ENCODE peak calls at places on chromosomes 2 and 18, in ten cellular contexts. One of them, this sample, is unnamed.
A peak's percentile ranks its signal among the peaks of the same experiment; 100 is the strongest.

GRCh38 chr2:231761735-231762134 is 19.3 kb downstream of the PDE6D start:
- DNase-seq in stimulated activated CD8-positive, alpha-beta memory T cell treated with anti-CD3 and anti-CD28 coated beads, Interleukin-15, amount 100 ng/mL, for 48 hours: no peak
- DNase-seq in transverse colon: no peak
- DNase-seq in type B pancreatic cell: no peak
- DNase-seq in sciatic nerve: no peak
- DNase-seq in central memory CD4-positive, alpha-beta T cell: no peak
- DNase-seq in stimulated activated CD4-positive, alpha-beta T cell treated with anti-CD3 and anti-CD28 coated beads, Interleukin-2, amount 100 ng/mL, for 4 hours: no peak
- DNase-seq in NCI-H146: no peak
- DNase-seq in coronary artery: no peak
- DNase-seq in iris pigment epithelial cell: no peak
- DNase-seq in this sample: no peak

GRCh38 chr2:240156026-240156390 is 15.6 kb upstream of the OTOS start:
- DNase-seq in stimulated activated CD8-positive, alpha-beta memory T cell treated with anti-CD3 and anti-CD28 coated beads, Interleukin-15, amount 100 ng/mL, for 48 hours: no peak
- DNase-seq in transverse colon: no peak
- DNase-seq in type B pancreatic cell: no peak
- DNase-seq in sciatic nerve: no peak
- DNase-seq in central memory CD4-positive, alpha-beta T cell: no peak
- DNase-seq in stimulated activated CD4-positive, alpha-beta T cell treated with anti-CD3 and anti-CD28 coated beads, Interleukin-2, amount 100 ng/mL, for 4 hours: no peak
- DNase-seq in NCI-H146: no peak
- DNase-seq in coronary artery: no peak
- DNase-seq in iris pigment epithelial cell: no peak
- DNase-seq in this sample: no peak

GRCh38 chr18:9743200-9744016 is 35.3 kb downstream of the RAB31 start:
- DNase-seq in stimulated activated CD8-positive, alpha-beta memory T cell treated with anti-CD3 and anti-CD28 coated beads, Interleukin-15, amount 100 ng/mL, for 48 hours: no peak
- DNase-seq in transverse colon: no peak
- DNase-seq in type B pancreatic cell: no peak
- DNase-seq in sciatic nerve: no peak
- DNase-seq in central memory CD4-positive, alpha-beta T cell: no peak
- DNase-seq in stimulated activated CD4-positive, alpha-beta T cell treated with anti-CD3 and anti-CD28 coated beads, Interleukin-2, amount 100 ng/mL, for 4 hours: no peak
- DNase-seq in NCI-H146: peak; percentile 18
- DNase-seq in coronary artery: no peak
- DNase-seq in iris pigment epithelial cell: peak; percentile 97
- DNase-seq in this sample: peak; percentile 5

GRCh38 chr18:65093341-65093740 is 657.5 kb upstream of the CDH7 start:
- DNase-seq in stimulated activated CD8-positive, alpha-beta memory T cell treated with anti-CD3 and anti-CD28 coated beads, Interleukin-15, amount 100 ng/mL, for 48 hours: no peak
- DNase-seq in transverse colon: no peak
- DNase-seq in type B pancreatic cell: no peak
- DNase-seq in sciatic nerve: no peak
- DNase-seq in central memory CD4-positive, alpha-beta T cell: no peak
- DNase-seq in stimulated activated CD4-positive, alpha-beta T cell treated with anti-CD3 and anti-CD28 coated beads, Interleukin-2, amount 100 ng/mL, for 4 hours: no peak
- DNase-seq in NCI-H146: peak; percentile 25
- DNase-seq in coronary artery: no peak
- DNase-seq in iris pigment epithelial cell: no peak
- DNase-seq in this sample: no peak

GRCh38 chr2:222862068-222862914 is 1.5 kb downstream of the ACSL3 start:
- DNase-seq in stimulated activated CD8-positive, alpha-beta memory T cell treated with anti-CD3 and anti-CD28 coated beads, Interleukin-15, amount 100 ng/mL, for 48 hours: no peak
- DNase-seq in transverse colon: peak; percentile 12
- DNase-seq in type B pancreatic cell: no peak
- DNase-seq in sciatic nerve: no peak
- DNase-seq in central memory CD4-positive, alpha-beta T cell: no peak
- DNase-seq in stimulated activated CD4-positive, alpha-beta T cell treated with anti-CD3 and anti-CD28 coated beads, Interleukin-2, amount 100 ng/mL, for 4 hours: no peak
- DNase-seq in NCI-H146: peak; percentile 18
- DNase-seq in coronary artery: no peak
- DNase-seq in iris pigment epithelial cell: peak; percentile 56
- DNase-seq in this sample: no peak

GRCh38 chr2:148965596-148966431 is 72.7 kb upstream of the LYPD6B start:
- DNase-seq in stimulated activated CD8-positive, alpha-beta memory T cell treated with anti-CD3 and anti-CD28 coated beads, Interleukin-15, amount 100 ng/mL, for 48 hours: no peak
- DNase-seq in transverse colon: no peak
- DNase-seq in type B pancreatic cell: no peak
- DNase-seq in sciatic nerve: no peak
- DNase-seq in central memory CD4-positive, alpha-beta T cell: no peak
- DNase-seq in stimulated activated CD4-positive, alpha-beta T cell treated with anti-CD3 and anti-CD28 coated beads, Interleukin-2, amount 100 ng/mL, for 4 hours: no peak
- DNase-seq in NCI-H146: no peak
- DNase-seq in coronary artery: no peak
- DNase-seq in iris pigment epithelial cell: no peak
- DNase-seq in this sample: no peak

GRCh38 chr2:50097118-50097517 is 934.8 kb downstream of the NRXN1 start:
- DNase-seq in stimulated activated CD8-positive, alpha-beta memory T cell treated with anti-CD3 and anti-CD28 coated beads, Interleukin-15, amount 100 ng/mL, for 48 hours: no peak
- DNase-seq in transverse colon: no peak
- DNase-seq in type B pancreatic cell: no peak
- DNase-seq in sciatic nerve: no peak
- DNase-seq in central memory CD4-positive, alpha-beta T cell: no peak
- DNase-seq in stimulated activated CD4-positive, alpha-beta T cell treated with anti-CD3 and anti-CD28 coated beads, Interleukin-2, amount 100 ng/mL, for 4 hours: no peak
- DNase-seq in NCI-H146: no peak
- DNase-seq in coronary artery: no peak
- DNase-seq in iris pigment epithelial cell: no peak
- DNase-seq in this sample: no peak

GRCh38 chr2:567865-568638 is 109.2 kb downstream of the TMEM18 start:
- DNase-seq in stimulated activated CD8-positive, alpha-beta memory T cell treated with anti-CD3 and anti-CD28 coated beads, Interleukin-15, amount 100 ng/mL, for 48 hours: no peak
- DNase-seq in transverse colon: no peak
- DNase-seq in type B pancreatic cell: no peak
- DNase-seq in sciatic nerve: no peak
- DNase-seq in central memory CD4-positive, alpha-beta T cell: no peak
- DNase-seq in stimulated activated CD4-positive, alpha-beta T cell treated with anti-CD3 and anti-CD28 coated beads, Interleukin-2, amount 100 ng/mL, for 4 hours: no peak
- DNase-seq in NCI-H146: no peak
- DNase-seq in coronary artery: no peak
- DNase-seq in iris pigment epithelial cell: peak; percentile 68
- DNase-seq in this sample: no peak

GRCh38 chr2:183224933-183225332 is 100.7 kb downstream of the NUP35 start:
- DNase-seq in stimulated activated CD8-positive, alpha-beta memory T cell treated with anti-CD3 and anti-CD28 coated beads, Interleukin-15, amount 100 ng/mL, for 48 hours: no peak
- DNase-seq in transverse colon: no peak
- DNase-seq in type B pancreatic cell: no peak
- DNase-seq in sciatic nerve: no peak
- DNase-seq in central memory CD4-positive, alpha-beta T cell: no peak
- DNase-seq in stimulated activated CD4-positive, alpha-beta T cell treated with anti-CD3 and anti-CD28 coated beads, Interleukin-2, amount 100 ng/mL, for 4 hours: no peak
- DNase-seq in NCI-H146: no peak
- DNase-seq in coronary artery: no peak
- DNase-seq in iris pigment epithelial cell: peak; percentile 35
- DNase-seq in this sample: no peak

GRCh38 chr2:62347563-62348270 is 151.8 kb downstream of the B3GNT2 start:
- DNase-seq in stimulated activated CD8-positive, alpha-beta memory T cell treated with anti-CD3 and anti-CD28 coated beads, Interleukin-15, amount 100 ng/mL, for 48 hours: no peak
- DNase-seq in transverse colon: no peak
- DNase-seq in type B pancreatic cell: no peak
- DNase-seq in sciatic nerve: no peak
- DNase-seq in central memory CD4-positive, alpha-beta T cell: no peak
- DNase-seq in stimulated activated CD4-positive, alpha-beta T cell treated with anti-CD3 and anti-CD28 coated beads, Interleukin-2, amount 100 ng/mL, for 4 hours: no peak
- DNase-seq in NCI-H146: no peak
- DNase-seq in coronary artery: no peak
- DNase-seq in iris pigment epithelial cell: no peak
- DNase-seq in this sample: no peak

GRCh38 chr2:188773075-188773474 is 201.1 kb upstream of the COL3A1 start:
- DNase-seq in stimulated activated CD8-positive, alpha-beta memory T cell treated with anti-CD3 and anti-CD28 coated beads, Interleukin-15, amount 100 ng/mL, for 48 hours: no peak
- DNase-seq in transverse colon: no peak
- DNase-seq in type B pancreatic cell: no peak
- DNase-seq in sciatic nerve: no peak
- DNase-seq in central memory CD4-positive, alpha-beta T cell: no peak
- DNase-seq in stimulated activated CD4-positive, alpha-beta T cell treated with anti-CD3 and anti-CD28 coated beads, Interleukin-2, amount 100 ng/mL, for 4 hours: no peak
- DNase-seq in NCI-H146: peak; percentile 87
- DNase-seq in coronary artery: no peak
- DNase-seq in iris pigment epithelial cell: peak; percentile 85
- DNase-seq in this sample: no peak

GRCh38 chr2:85785871-85786270 is 32.1 kb downstream of the ATOH8 start:
- DNase-seq in stimulated activated CD8-positive, alpha-beta memory T cell treated with anti-CD3 and anti-CD28 coated beads, Interleukin-15, amount 100 ng/mL, for 48 hours: no peak
- DNase-seq in transverse colon: no peak
- DNase-seq in type B pancreatic cell: no peak
- DNase-seq in sciatic nerve: peak; percentile 54
- DNase-seq in central memory CD4-positive, alpha-beta T cell: no peak
- DNase-seq in stimulated activated CD4-positive, alpha-beta T cell treated with anti-CD3 and anti-CD28 coated beads, Interleukin-2, amount 100 ng/mL, for 4 hours: no peak
- DNase-seq in NCI-H146: no peak
- DNase-seq in coronary artery: no peak
- DNase-seq in iris pigment epithelial cell: no peak
- DNase-seq in this sample: no peak

GRCh38 chr2:107607054-107607453 is 219.6 kb upstream of the RGPD4 start:
- DNase-seq in stimulated activated CD8-positive, alpha-beta memory T cell treated with anti-CD3 and anti-CD28 coated beads, Interleukin-15, amount 100 ng/mL, for 48 hours: no peak
- DNase-seq in transverse colon: no peak
- DNase-seq in type B pancreatic cell: no peak
- DNase-seq in sciatic nerve: no peak
- DNase-seq in central memory CD4-positive, alpha-beta T cell: no peak
- DNase-seq in stimulated activated CD4-positive, alpha-beta T cell treated with anti-CD3 and anti-CD28 coated beads, Interleukin-2, amount 100 ng/mL, for 4 hours: no peak
- DNase-seq in NCI-H146: no peak
- DNase-seq in coronary artery: no peak
- DNase-seq in iris pigment epithelial cell: no peak
- DNase-seq in this sample: no peak

GRCh38 chr2:191228861-191229260 is 16.3 kb upstream of the MYO1B start:
- DNase-seq in stimulated activated CD8-positive, alpha-beta memory T cell treated with anti-CD3 and anti-CD28 coated beads, Interleukin-15, amount 100 ng/mL, for 48 hours: no peak
- DNase-seq in transverse colon: peak; percentile 17
- DNase-seq in type B pancreatic cell: no peak
- DNase-seq in sciatic nerve: no peak
- DNase-seq in central memory CD4-positive, alpha-beta T cell: no peak
- DNase-seq in stimulated activated CD4-positive, alpha-beta T cell treated with anti-CD3 and anti-CD28 coated beads, Interleukin-2, amount 100 ng/mL, for 4 hours: no peak
- DNase-seq in NCI-H146: no peak
- DNase-seq in coronary artery: no peak
- DNase-seq in iris pigment epithelial cell: no peak
- DNase-seq in this sample: no peak

GRCh38 chr18:80147418-80148315 is 38.6 kb downstream of the ADNP2 start:
- DNase-seq in stimulated activated CD8-positive, alpha-beta memory T cell treated with anti-CD3 and anti-CD28 coated beads, Interleukin-15, amount 100 ng/mL, for 48 hours: peak; percentile 61
- DNase-seq in transverse colon: peak; percentile 88
- DNase-seq in type B pancreatic cell: no peak
- DNase-seq in sciatic nerve: peak; percentile 92
- DNase-seq in central memory CD4-positive, alpha-beta T cell: peak; percentile 60
- DNase-seq in stimulated activated CD4-positive, alpha-beta T cell treated with anti-CD3 and anti-CD28 coated beads, Interleukin-2, amount 100 ng/mL, for 4 hours: peak; percentile 61
- DNase-seq in NCI-H146: peak; percentile 86
- DNase-seq in coronary artery: peak; percentile 84
- DNase-seq in iris pigment epithelial cell: peak; percentile 82
- DNase-seq in this sample: no peak

GRCh38 chr18:9619990-9620389 is 5.6 kb upstream of the PPP4R1 start:
- DNase-seq in stimulated activated CD8-positive, alpha-beta memory T cell treated with anti-CD3 and anti-CD28 coated beads, Interleukin-15, amount 100 ng/mL, for 48 hours: no peak
- DNase-seq in transverse colon: no peak
- DNase-seq in type B pancreatic cell: no peak
- DNase-seq in sciatic nerve: no peak
- DNase-seq in central memory CD4-positive, alpha-beta T cell: no peak
- DNase-seq in stimulated activated CD4-positive, alpha-beta T cell treated with anti-CD3 and anti-CD28 coated beads, Interleukin-2, amount 100 ng/mL, for 4 hours: no peak
- DNase-seq in NCI-H146: no peak
- DNase-seq in coronary artery: no peak
- DNase-seq in iris pigment epithelial cell: peak; percentile 63
- DNase-seq in this sample: no peak

GRCh38 chr2:240591226-240591625 is 4.7 kb downstream of the CAPN10 start:
- DNase-seq in stimulated activated CD8-positive, alpha-beta memory T cell treated with anti-CD3 and anti-CD28 coated beads, Interleukin-15, amount 100 ng/mL, for 48 hours: no peak
- DNase-seq in transverse colon: no peak
- DNase-seq in type B pancreatic cell: no peak
- DNase-seq in sciatic nerve: peak; percentile 23
- DNase-seq in central memory CD4-positive, alpha-beta T cell: no peak
- DNase-seq in stimulated activated CD4-positive, alpha-beta T cell treated with anti-CD3 and anti-CD28 coated beads, Interleukin-2, amount 100 ng/mL, for 4 hours: no peak
- DNase-seq in NCI-H146: no peak
- DNase-seq in coronary artery: no peak
- DNase-seq in iris pigment epithelial cell: no peak
- DNase-seq in this sample: no peak

GRCh38 chr18:40356153-40356552 is 1598.9 kb upstream of the PIK3C3 start:
- DNase-seq in stimulated activated CD8-positive, alpha-beta memory T cell treated with anti-CD3 and anti-CD28 coated beads, Interleukin-15, amount 100 ng/mL, for 48 hours: no peak
- DNase-seq in transverse colon: no peak
- DNase-seq in type B pancreatic cell: no peak
- DNase-seq in sciatic nerve: no peak
- DNase-seq in central memory CD4-positive, alpha-beta T cell: no peak
- DNase-seq in stimulated activated CD4-positive, alpha-beta T cell treated with anti-CD3 and anti-CD28 coated beads, Interleukin-2, amount 100 ng/mL, for 4 hours: no peak
- DNase-seq in NCI-H146: no peak
- DNase-seq in coronary artery: no peak
- DNase-seq in iris pigment epithelial cell: no peak
- DNase-seq in this sample: no peak

GRCh38 chr2:234147335-234147861 is 96.9 kb downstream of the SPP2 start:
- DNase-seq in stimulated activated CD8-positive, alpha-beta memory T cell treated with anti-CD3 and anti-CD28 coated beads, Interleukin-15, amount 100 ng/mL, for 48 hours: no peak
- DNase-seq in transverse colon: no peak
- DNase-seq in type B pancreatic cell: no peak
- DNase-seq in sciatic nerve: no peak
- DNase-seq in central memory CD4-positive, alpha-beta T cell: peak; percentile 76
- DNase-seq in stimulated activated CD4-positive, alpha-beta T cell treated with anti-CD3 and anti-CD28 coated beads, Interleukin-2, amount 100 ng/mL, for 4 hours: no peak
- DNase-seq in NCI-H146: peak; percentile 45
- DNase-seq in coronary artery: no peak
- DNase-seq in iris pigment epithelial cell: no peak
- DNase-seq in this sample: no peak

GRCh38 chr2:3379647-3380534 is at the start of gene TRAPPC12:
- DNase-seq in stimulated activated CD8-positive, alpha-beta memory T cell treated with anti-CD3 and anti-CD28 coated beads, Interleukin-15, amount 100 ng/mL, for 48 hours: peak; percentile 93
- DNase-seq in transverse colon: peak; percentile 94
- DNase-seq in type B pancreatic cell: peak; percentile 91
- DNase-seq in sciatic nerve: peak; percentile 93
- DNase-seq in central memory CD4-positive, alpha-beta T cell: peak; percentile 92
- DNase-seq in stimulated activated CD4-positive, alpha-beta T cell treated with anti-CD3 and anti-CD28 coated beads, Interleukin-2, amount 100 ng/mL, for 4 hours: peak; percentile 91
- DNase-seq in NCI-H146: peak; percentile 95
- DNase-seq in coronary artery: peak; percentile 92
- DNase-seq in iris pigment epithelial cell: peak; percentile 85
- DNase-seq in this sample: peak; percentile 86

GRCh38 chr18:36335476-36336279 is 38.2 kb downstream of the FHOD3 start:
- DNase-seq in stimulated activated CD8-positive, alpha-beta memory T cell treated with anti-CD3 and anti-CD28 coated beads, Interleukin-15, amount 100 ng/mL, for 48 hours: no peak
- DNase-seq in transverse colon: no peak
- DNase-seq in type B pancreatic cell: no peak
- DNase-seq in sciatic nerve: no peak
- DNase-seq in central memory CD4-positive, alpha-beta T cell: no peak
- DNase-seq in stimulated activated CD4-positive, alpha-beta T cell treated with anti-CD3 and anti-CD28 coated beads, Interleukin-2, amount 100 ng/mL, for 4 hours: no peak
- DNase-seq in NCI-H146: no peak
- DNase-seq in coronary artery: no peak
- DNase-seq in iris pigment epithelial cell: no peak
- DNase-seq in this sample: no peak

GRCh38 chr2:170170281-170171035 is 7.5 kb upstream of the MYO3B start:
- DNase-seq in stimulated activated CD8-positive, alpha-beta memory T cell treated with anti-CD3 and anti-CD28 coated beads, Interleukin-15, amount 100 ng/mL, for 48 hours: no peak
- DNase-seq in transverse colon: no peak
- DNase-seq in type B pancreatic cell: no peak
- DNase-seq in sciatic nerve: no peak
- DNase-seq in central memory CD4-positive, alpha-beta T cell: no peak
- DNase-seq in stimulated activated CD4-positive, alpha-beta T cell treated with anti-CD3 and anti-CD28 coated beads, Interleukin-2, amount 100 ng/mL, for 4 hours: no peak
- DNase-seq in NCI-H146: peak; percentile 59
- DNase-seq in coronary artery: no peak
- DNase-seq in iris pigment epithelial cell: no peak
- DNase-seq in this sample: no peak

GRCh38 chr2:241822264-241822623 is 13.3 kb downstream of the NEU4 start:
- DNase-seq in stimulated activated CD8-positive, alpha-beta memory T cell treated with anti-CD3 and anti-CD28 coated beads, Interleukin-15, amount 100 ng/mL, for 48 hours: no peak
- DNase-seq in transverse colon: no peak
- DNase-seq in type B pancreatic cell: no peak
- DNase-seq in sciatic nerve: no peak
- DNase-seq in central memory CD4-positive, alpha-beta T cell: no peak
- DNase-seq in stimulated activated CD4-positive, alpha-beta T cell treated with anti-CD3 and anti-CD28 coated beads, Interleukin-2, amount 100 ng/mL, for 4 hours: no peak
- DNase-seq in NCI-H146: no peak
- DNase-seq in coronary artery: peak; percentile 59
- DNase-seq in iris pigment epithelial cell: no peak
- DNase-seq in this sample: no peak

GRCh38 chr2:176128172-176129012 is 1.1 kb upstream of the HOXD8 start:
- DNase-seq in stimulated activated CD8-positive, alpha-beta memory T cell treated with anti-CD3 and anti-CD28 coated beads, Interleukin-15, amount 100 ng/mL, for 48 hours: no peak
- DNase-seq in transverse colon: no peak
- DNase-seq in type B pancreatic cell: no peak
- DNase-seq in sciatic nerve: no peak
- DNase-seq in central memory CD4-positive, alpha-beta T cell: no peak
- DNase-seq in stimulated activated CD4-positive, alpha-beta T cell treated with anti-CD3 and anti-CD28 coated beads, Interleukin-2, amount 100 ng/mL, for 4 hours: no peak
- DNase-seq in NCI-H146: no peak
- DNase-seq in coronary artery: no peak
- DNase-seq in iris pigment epithelial cell: no peak
- DNase-seq in this sample: no peak

GRCh38 chr2:98127229-98127989 is 40.4 kb downstream of the VWA3B start:
- DNase-seq in stimulated activated CD8-positive, alpha-beta memory T cell treated with anti-CD3 and anti-CD28 coated beads, Interleukin-15, amount 100 ng/mL, for 48 hours: no peak
- DNase-seq in transverse colon: no peak
- DNase-seq in type B pancreatic cell: no peak
- DNase-seq in sciatic nerve: no peak
- DNase-seq in central memory CD4-positive, alpha-beta T cell: no peak
- DNase-seq in stimulated activated CD4-positive, alpha-beta T cell treated with anti-CD3 and anti-CD28 coated beads, Interleukin-2, amount 100 ng/mL, for 4 hours: no peak
- DNase-seq in NCI-H146: no peak
- DNase-seq in coronary artery: no peak
- DNase-seq in iris pigment epithelial cell: no peak
- DNase-seq in this sample: no peak

GRCh38 chr2:33013684-33014110 is 66.9 kb downstream of the LTBP1 start:
- DNase-seq in stimulated activated CD8-positive, alpha-beta memory T cell treated with anti-CD3 and anti-CD28 coated beads, Interleukin-15, amount 100 ng/mL, for 48 hours: no peak
- DNase-seq in transverse colon: no peak
- DNase-seq in type B pancreatic cell: no peak
- DNase-seq in sciatic nerve: no peak
- DNase-seq in central memory CD4-positive, alpha-beta T cell: no peak
- DNase-seq in stimulated activated CD4-positive, alpha-beta T cell treated with anti-CD3 and anti-CD28 coated beads, Interleukin-2, amount 100 ng/mL, for 4 hours: no peak
- DNase-seq in NCI-H146: no peak
- DNase-seq in coronary artery: no peak
- DNase-seq in iris pigment epithelial cell: peak; percentile 59
- DNase-seq in this sample: no peak

GRCh38 chr2:74735544-74735943 is 81.5 kb downstream of the SEMA4F start:
- DNase-seq in stimulated activated CD8-positive, alpha-beta memory T cell treated with anti-CD3 and anti-CD28 coated beads, Interleukin-15, amount 100 ng/mL, for 48 hours: no peak
- DNase-seq in transverse colon: no peak
- DNase-seq in type B pancreatic cell: no peak
- DNase-seq in sciatic nerve: no peak
- DNase-seq in central memory CD4-positive, alpha-beta T cell: no peak
- DNase-seq in stimulated activated CD4-positive, alpha-beta T cell treated with anti-CD3 and anti-CD28 coated beads, Interleukin-2, amount 100 ng/mL, for 4 hours: no peak
- DNase-seq in NCI-H146: peak; percentile 97
- DNase-seq in coronary artery: no peak
- DNase-seq in iris pigment epithelial cell: no peak
- DNase-seq in this sample: no peak

GRCh38 chr18:59149007-59149406 is 9.3 kb downstream of the SEC11C start:
- DNase-seq in stimulated activated CD8-positive, alpha-beta memory T cell treated with anti-CD3 and anti-CD28 coated beads, Interleukin-15, amount 100 ng/mL, for 48 hours: no peak
- DNase-seq in transverse colon: no peak
- DNase-seq in type B pancreatic cell: no peak
- DNase-seq in sciatic nerve: no peak
- DNase-seq in central memory CD4-positive, alpha-beta T cell: no peak
- DNase-seq in stimulated activated CD4-positive, alpha-beta T cell treated with anti-CD3 and anti-CD28 coated beads, Interleukin-2, amount 100 ng/mL, for 4 hours: no peak
- DNase-seq in NCI-H146: peak; percentile 38
- DNase-seq in coronary artery: no peak
- DNase-seq in iris pigment epithelial cell: no peak
- DNase-seq in this sample: no peak